ENCODE peak calls at places on chromosomes 2 and 18, in six cellular contexts. X is adrenal gland, K is spleen, F is heart left ventricle, A is GM12891, H is transverse colon. P is an unnamed sample.

GRCh38 chr2:241965931-241966412 is 96.4 kb downstream of the RTP5 start:
- DNase-seq in K (peak), F (no peak), A (peak), X (peak), H (peak), P (peak)

GRCh38 chr2:96933528-96933927 is 52.9 kb downstream of the FAM178B start:
- DNase-seq in H (no peak), A (no peak), F (no peak), X (no peak), K (no peak), P (no peak)

GRCh38 chr18:54387631-54388030 is 29.9 kb downstream of the C18orf54 start:
- DNase-seq in F (no peak), K (no peak), A (no peak), X (no peak), H (no peak), P (no peak)

GRCh38 chr18:57107141-57107832 is 39.6 kb upstream of the BOD1L2 start:
- DNase-seq in H (no peak), K (no peak), F (no peak), X (no peak), A (no peak), P (no peak)

GRCh38 chr2:104378853-104379374 is 475.0 kb upstream of the POU3F3 start:
- DNase-seq in A (peak), F (no peak), H (peak), X (peak), K (no peak), P (no peak)

GRCh38 chr18:26655614-26656400 is 107.5 kb upstream of the KCTD1 start:
- DNase-seq in A (no peak), H (peak), K (no peak), F (peak), X (peak), P (peak)

GRCh38 chr2:15560404-15560987 is 638 bp downstream of the NBAS start:
- DNase-seq in K (no peak), F (no peak), H (no peak), A (no peak), X (peak), P (no peak)

GRCh38 chr2:235740821-235741220 is 247.0 kb downstream of the AGAP1 start:
- DNase-seq in H (peak), K (no peak), A (no peak), X (no peak), F (no peak), P (no peak)

GRCh38 chr18:3350566-3351527 is 88.9 kb downstream of the MYL12B start:
- DNase-seq in K (no peak), A (no peak), F (no peak), X (no peak), H (no peak), P (no peak)

GRCh38 chr2:179579744-179580143 is 281.7 kb downstream of the ZNF385B start:
- DNase-seq in F (no peak), A (no peak), X (no peak), H (no peak), K (no peak), P (no peak)

GRCh38 chr2:165007162-165007744 is 51.9 kb upstream of the SLC38A11 start:
- DNase-seq in K (no peak), A (no peak), H (no peak), X (no peak), F (no peak), P (no peak)

GRCh38 chr2:156115338-156115737 is 217.2 kb downstream of the NR4A2 start:
- DNase-seq in X (no peak), A (no peak), H (no peak), K (no peak), F (no peak), P (no peak)

GRCh38 chr2:203394519-203395227 is 66.5 kb downstream of the ABI2 start:
- DNase-seq in A (no peak), H (no peak), F (no peak), X (no peak), K (no peak), P (no peak)

GRCh38 chr2:12776457-12777049 is 59.8 kb downstream of the TRIB2 start:
- DNase-seq in X (no peak), H (no peak), F (no peak), A (no peak), K (no peak), P (no peak)

GRCh38 chr2:60710707-60711106 is 45.4 kb upstream of the PAPOLG start:
- DNase-seq in K (no peak), A (no peak), F (no peak), H (peak), X (peak), P (no peak)
- TF ChIP-seq POLR2A in K (no peak), A (no peak), F (no peak), H (peak), X (no peak), P (no peak)

GRCh38 chr2:27085062-27085669 is 1.4 kb upstream of the KHK start:
- DNase-seq in F (no peak), A (no peak), X (no peak), K (peak), H (no peak), P (no peak)

GRCh38 chr2:27086090-27086721 is 366 bp upstream of the KHK start:
- DNase-seq in K (peak), H (peak), X (peak), A (peak), F (peak), P (peak)

GRCh38 chr2:27087823-27088410 is 1.3 kb downstream of the KHK start:
- DNase-seq in X (no peak), H (no peak), F (no peak), A (no peak), K (peak), P (no peak)

GRCh38 chr2:27085670-27086089 is 892 bp upstream of the KHK start:
- DNase-seq in X (peak), A (no peak), F (peak), H (peak), K (peak), P (peak)

DNA sequence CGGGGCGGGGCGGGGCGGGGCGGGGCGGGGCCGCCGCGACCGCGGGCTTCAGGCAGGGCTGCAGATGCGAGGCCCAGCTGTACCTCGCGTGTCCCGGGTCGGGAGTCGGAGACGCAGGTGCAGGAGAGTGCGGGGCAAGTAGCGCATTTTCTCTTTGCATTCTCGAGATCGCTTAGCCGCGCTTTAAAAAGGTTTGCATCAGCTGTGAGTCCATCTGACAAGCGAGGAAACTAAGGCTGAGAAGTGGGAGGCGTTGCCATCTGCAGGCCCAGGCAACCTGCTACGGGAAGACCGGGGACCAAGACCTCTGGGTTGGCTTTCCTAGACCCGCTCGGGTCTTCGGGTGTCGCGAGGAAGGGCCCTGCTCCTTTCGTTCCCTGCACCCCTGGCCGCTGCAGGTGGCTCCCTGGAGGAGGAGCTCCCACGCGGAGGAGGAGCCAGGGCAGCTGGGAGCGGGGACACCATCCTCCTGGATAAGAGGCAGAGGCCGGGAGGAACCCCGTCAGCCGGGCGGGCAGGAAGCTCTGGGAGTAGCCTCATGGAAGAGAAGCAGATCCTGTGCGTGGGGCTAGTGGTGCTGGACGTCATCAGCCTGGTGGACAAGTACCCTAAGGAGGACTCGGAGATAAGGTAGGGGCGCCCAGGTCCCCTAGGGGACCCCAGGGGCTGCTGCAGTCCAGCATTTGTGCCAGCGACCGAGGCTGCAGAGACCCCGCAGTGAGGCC is at the start of gene KHK:
- DNase-seq in A (peak), H (peak), K (peak), X (peak), F (peak), P (peak)
- TF ChIP-seq POLR2A in A (no peak), H (no peak), K (no peak), X (no peak), F (no peak), P (no peak)

DNA sequence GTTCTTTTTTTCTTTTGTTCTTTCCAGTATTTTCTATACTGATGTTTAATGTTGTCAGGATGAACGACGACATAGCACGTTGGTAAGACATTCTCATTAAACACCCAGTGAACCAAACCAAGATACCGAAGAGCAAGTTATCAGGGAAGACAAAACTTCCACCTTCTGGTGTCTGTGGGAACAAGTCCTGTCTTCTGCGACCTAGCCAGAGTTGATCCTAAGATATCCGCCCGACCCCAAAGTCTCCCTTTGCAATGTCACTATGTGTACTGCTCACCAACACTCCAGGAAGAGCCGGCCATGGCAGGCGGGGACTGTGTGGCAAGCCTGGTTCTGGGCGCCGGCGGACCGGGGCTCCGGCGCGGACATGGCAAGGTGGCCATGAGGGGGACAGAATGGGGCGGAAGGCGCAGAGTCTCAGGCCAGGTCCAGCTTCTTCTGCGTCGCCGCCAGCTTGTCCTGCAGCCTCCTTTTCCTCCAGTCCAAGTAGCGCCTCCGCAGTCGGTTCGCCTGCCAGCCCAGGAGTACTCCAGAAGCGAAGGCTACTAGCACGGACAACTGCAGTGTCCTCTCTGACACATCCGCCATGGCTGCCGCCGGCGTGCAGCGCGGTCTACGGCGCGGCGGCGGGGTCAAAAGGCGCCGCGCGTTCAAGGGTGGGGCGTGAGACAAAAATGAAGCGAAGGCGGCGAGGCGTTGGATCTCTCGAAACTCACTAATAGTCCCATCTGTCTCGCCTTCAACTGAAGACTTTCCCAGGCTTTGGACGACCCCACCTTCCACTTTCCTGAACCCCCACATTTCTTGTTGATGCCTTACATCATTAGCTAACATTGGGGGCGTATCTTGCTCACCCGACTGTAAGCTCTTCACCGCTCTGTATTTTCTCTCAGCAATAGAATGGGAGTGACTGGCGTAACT is at the start of gene MTLN:
- DNase-seq in A (peak), X (peak), H (peak), K (peak), F (peak), P (peak)
- TF ChIP-seq POLR2A in A (peak), X (peak), H (peak), K (no peak), F (peak), P (no peak)

DNA sequence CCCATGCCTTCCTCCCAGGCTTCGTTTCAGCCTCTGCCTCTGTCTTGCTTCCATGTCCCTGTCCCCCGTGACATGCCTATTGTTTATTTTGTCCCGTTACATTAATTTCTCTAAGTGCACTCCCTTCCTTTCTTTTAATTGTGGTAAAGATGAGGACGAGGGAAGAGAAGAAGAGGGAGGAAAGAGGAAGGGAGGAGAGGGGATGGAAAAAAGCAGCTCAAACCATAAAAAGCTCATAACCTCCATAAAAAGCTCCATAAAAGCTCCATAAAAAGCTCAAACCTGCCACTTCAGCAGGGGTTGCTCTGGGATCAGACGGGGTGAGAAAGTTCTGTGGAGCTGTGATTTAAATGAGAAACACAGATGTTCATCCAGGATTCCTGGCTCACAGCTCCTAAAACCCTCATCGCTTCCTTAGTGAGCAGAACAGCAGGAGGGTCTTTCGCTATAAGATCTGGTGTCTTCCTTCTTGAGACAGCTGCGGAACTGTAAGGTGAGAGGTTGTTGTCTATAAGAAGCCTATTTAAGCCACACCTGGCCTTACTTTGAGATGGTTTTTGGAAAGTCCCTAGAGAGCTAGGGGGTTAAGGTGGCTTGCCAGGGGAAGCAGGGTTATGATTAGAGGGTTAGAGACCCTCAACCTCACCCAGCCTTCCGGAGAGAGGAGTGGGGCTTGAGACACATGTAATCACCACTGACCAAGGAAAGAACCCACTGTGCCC is 66.5 kb upstream of the SNTG2 start:
- DNase-seq in H (no peak), X (no peak), K (no peak), F (peak), A (no peak), P (no peak)
- TF ChIP-seq POLR2A in H (no peak), X (no peak), K (no peak), F (no peak), A (no peak), P (no peak)

GRCh38 chr2:33160217-33160616 is 213.5 kb downstream of the LTBP1 start:
- DNase-seq in F (no peak), K (no peak), H (no peak), X (peak), A (no peak), P (no peak)

GRCh38 chr2:33153008-33153407 is 206.3 kb downstream of the LTBP1 start:
- DNase-seq in X (no peak), K (no peak), A (no peak), F (no peak), H (no peak), P (no peak)

DNA sequence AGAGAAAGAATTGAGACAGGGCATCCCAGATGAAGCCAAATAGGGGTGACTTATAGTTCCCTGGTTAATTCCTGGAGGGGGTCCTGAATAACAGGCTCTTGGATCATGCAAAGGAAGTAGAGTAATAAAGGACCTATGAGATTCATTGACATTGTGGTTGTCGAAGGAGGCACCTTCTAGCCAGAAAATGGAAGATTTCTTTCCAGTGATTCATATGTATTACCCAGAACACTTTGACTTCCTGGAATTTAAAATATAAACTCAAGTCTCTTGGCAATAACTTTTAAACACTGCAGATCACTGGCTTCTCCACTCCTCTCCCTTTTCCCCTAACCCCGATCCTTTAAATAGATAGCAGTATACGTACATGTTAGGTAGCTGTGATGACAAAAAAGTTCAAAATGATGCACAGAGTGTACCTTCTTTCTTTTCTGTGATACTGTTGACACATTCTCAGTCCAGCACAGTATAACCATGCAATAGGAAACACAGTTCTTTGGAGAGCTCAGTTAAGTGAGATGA is 211.8 kb downstream of the LTBP1 start:
- DNase-seq in X (no peak), H (no peak), F (no peak), A (no peak), K (no peak), P (no peak)
- TF ChIP-seq POLR2A in X (no peak), H (no peak), F (no peak), A (no peak), K (no peak), P (no peak)

GRCh38 chr18:74289946-74290478 is 1.8 kb downstream of the CYB5A start:
- DNase-seq in A (no peak), X (no peak), H (no peak), K (no peak), F (no peak), P (no peak)

GRCh38 chr18:74292541-74292858 is 737 bp upstream of the CYB5A start:
- DNase-seq in H (no peak), F (no peak), X (no peak), K (no peak), A (no peak), P (no peak)

GRCh38 chr18:74294526-74294925 is 2.8 kb upstream of the CYB5A start:
- DNase-seq in X (no peak), K (no peak), H (no peak), F (no peak), A (no peak), P (no peak)

GRCh38 chr18:74290831-74291770 is 662 bp downstream of the CYB5A start:
- DNase-seq in X (no peak), H (peak), F (peak), K (peak), A (no peak), P (peak)

DNA sequence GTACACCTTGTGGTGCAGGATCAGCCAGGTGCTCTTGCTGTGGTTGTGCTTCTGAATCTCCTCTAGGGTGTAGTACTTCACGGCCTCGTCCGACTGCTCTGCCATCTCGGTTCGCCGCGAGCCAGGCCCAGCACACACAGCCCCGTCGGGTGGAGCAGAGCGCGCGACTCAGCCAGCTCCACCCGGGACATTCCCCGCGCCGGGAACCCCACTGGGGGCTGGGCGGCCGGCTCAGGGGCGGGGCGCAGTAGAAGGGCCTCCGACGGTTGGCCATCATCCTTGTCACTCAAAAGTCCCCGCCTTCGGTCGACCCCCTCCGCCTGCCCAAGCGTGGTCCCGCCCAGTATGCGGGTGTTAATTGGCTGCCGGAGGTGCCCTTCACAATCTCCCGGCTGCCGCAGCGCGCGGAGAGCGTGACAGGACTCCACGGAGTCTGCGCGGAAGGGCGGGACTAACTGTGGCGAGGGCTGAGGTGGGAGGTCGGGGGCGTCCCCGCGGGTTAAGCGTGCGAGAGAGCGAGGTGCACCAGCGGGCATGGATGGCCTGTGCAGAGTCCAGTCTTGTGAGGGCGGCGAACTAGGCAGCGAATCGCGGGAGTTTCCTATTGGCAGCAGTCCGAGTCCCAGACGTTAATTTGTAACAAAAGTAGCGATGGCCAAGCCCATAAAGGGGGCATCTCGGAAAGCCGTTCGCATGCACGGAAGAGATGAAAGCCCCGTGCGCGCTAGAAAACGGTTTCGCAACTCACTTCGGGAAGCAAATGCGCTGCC is at the start of gene CYB5A:
- DNase-seq in H (peak), K (peak), X (peak), A (peak), F (peak), P (peak)
- TF ChIP-seq POLR2A in H (peak), K (no peak), X (peak), A (no peak), F (peak), P (no peak)

GRCh38 chr18:75364512-75364911 is 63.0 kb downstream of the SMIM21 start:
- DNase-seq in F (no peak), A (no peak), K (no peak), H (no peak), X (peak), P (no peak)
- TF ChIP-seq POLR2A in F (no peak), A (no peak), K (no peak), H (no peak), X (no peak), P (no peak)

DNA sequence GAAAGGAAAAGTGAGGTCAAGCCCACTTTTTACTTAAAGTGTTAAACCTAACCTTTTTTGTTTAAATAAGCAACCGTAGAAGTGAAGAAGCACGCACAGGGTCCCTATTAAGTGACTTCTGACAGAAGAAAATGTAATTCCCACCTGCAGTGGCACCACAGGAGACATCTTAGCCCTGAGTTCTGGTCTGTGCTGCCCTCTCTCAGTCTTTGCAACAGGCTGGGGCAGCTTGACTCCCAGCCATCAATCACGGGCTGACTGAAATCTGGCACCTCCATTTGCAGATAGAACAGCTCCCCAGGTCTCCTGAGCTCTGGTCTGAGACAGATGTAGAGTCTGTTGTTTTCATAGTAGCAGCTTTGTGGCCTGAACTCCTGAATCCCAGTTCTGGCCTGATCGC is 170.0 kb downstream of the LTBP1 start:
- DNase-seq in A (no peak), F (no peak), X (no peak), K (no peak), H (no peak), P (no peak)
- TF ChIP-seq POLR2A in A (no peak), F (no peak), X (no peak), K (no peak), H (no peak), P (no peak)